ENCODE peak calls at places on chromosomes 7 and 10, in nine cellular contexts. One of them, this sample, is unnamed.

GRCh38 chr7:84085147-84085546 is 109.4 kb downstream of the SEMA3A start:
- DNase-seq in fibroblast of the aortic adventitia: peak
- DNase-seq in AG09319: no peak
- DNase-seq in esophagus squamous epithelium: no peak
- DNase-seq in HFFc6: peak
- DNase-seq in right lobe of liver: no peak
- DNase-seq in foreskin fibroblast: peak
- DNase-seq in mucosa of descending colon: no peak
- DNase-seq in A549: no peak
- DNase-seq in this sample: no peak

GRCh38 chr10:48501806-48502771 is 102.8 kb downstream of the ARHGAP22 start:
- DNase-seq in HFFc6: no peak
- DNase-seq in right lobe of liver: no peak
- DNase-seq in mucosa of descending colon: no peak
- DNase-seq in foreskin fibroblast: no peak
- DNase-seq in AG09319: no peak
- DNase-seq in esophagus squamous epithelium: no peak
- DNase-seq in A549: no peak
- DNase-seq in fibroblast of the aortic adventitia: peak
- DNase-seq in this sample: no peak

GRCh38 chr10:100872034-100872791 is 40.5 kb upstream of the SLF2 start:
- DNase-seq in esophagus squamous epithelium: no peak
- DNase-seq in AG09319: no peak
- DNase-seq in HFFc6: peak
- DNase-seq in mucosa of descending colon: peak
- DNase-seq in A549: peak
- DNase-seq in fibroblast of the aortic adventitia: peak
- DNase-seq in foreskin fibroblast: no peak
- DNase-seq in right lobe of liver: no peak
- DNase-seq in this sample: no peak

GRCh38 chr10:126066491-126066890 is 170.1 kb downstream of the FANK1 start:
- DNase-seq in foreskin fibroblast: no peak
- DNase-seq in right lobe of liver: no peak
- DNase-seq in A549: no peak
- DNase-seq in AG09319: no peak
- DNase-seq in HFFc6: no peak
- DNase-seq in esophagus squamous epithelium: no peak
- DNase-seq in mucosa of descending colon: no peak
- DNase-seq in fibroblast of the aortic adventitia: no peak
- DNase-seq in this sample: no peak

GRCh38 chr7:110382736-110383135 is 708.2 kb upstream of the LRRN3 start:
- DNase-seq in fibroblast of the aortic adventitia: no peak
- DNase-seq in right lobe of liver: no peak
- DNase-seq in esophagus squamous epithelium: no peak
- DNase-seq in A549: no peak
- DNase-seq in foreskin fibroblast: no peak
- DNase-seq in HFFc6: no peak
- DNase-seq in AG09319: no peak
- DNase-seq in mucosa of descending colon: no peak
- DNase-seq in this sample: no peak

GRCh38 chr10:352476-353235 is 217.4 kb downstream of the ZMYND11 start:
- DNase-seq in esophagus squamous epithelium: no peak
- DNase-seq in AG09319: no peak
- DNase-seq in A549: no peak
- DNase-seq in mucosa of descending colon: no peak
- DNase-seq in foreskin fibroblast: no peak
- DNase-seq in fibroblast of the aortic adventitia: no peak
- DNase-seq in HFFc6: no peak
- DNase-seq in right lobe of liver: no peak
- DNase-seq in this sample: no peak

GRCh38 chr10:88115968-88116367 is 252.5 kb downstream of the PTEN start:
- DNase-seq in right lobe of liver: no peak
- DNase-seq in A549: no peak
- DNase-seq in mucosa of descending colon: no peak
- DNase-seq in foreskin fibroblast: peak
- DNase-seq in esophagus squamous epithelium: no peak
- DNase-seq in AG09319: peak
- DNase-seq in fibroblast of the aortic adventitia: peak
- DNase-seq in HFFc6: peak
- DNase-seq in this sample: no peak

GRCh38 chr10:76071638-76072317 is 640.4 kb downstream of the LRMDA start:
- DNase-seq in right lobe of liver: no peak
- DNase-seq in fibroblast of the aortic adventitia: peak
- DNase-seq in AG09319: peak
- DNase-seq in A549: no peak
- DNase-seq in esophagus squamous epithelium: no peak
- DNase-seq in HFFc6: no peak
- DNase-seq in foreskin fibroblast: no peak
- DNase-seq in mucosa of descending colon: no peak
- DNase-seq in this sample: no peak

GRCh38 chr10:128268015-128268722 is 141.9 kb upstream of the MKI67 start:
- DNase-seq in esophagus squamous epithelium: no peak
- DNase-seq in HFFc6: no peak
- DNase-seq in fibroblast of the aortic adventitia: no peak
- DNase-seq in foreskin fibroblast: no peak
- DNase-seq in AG09319: no peak
- DNase-seq in right lobe of liver: no peak
- DNase-seq in A549: peak
- DNase-seq in mucosa of descending colon: no peak
- DNase-seq in this sample: no peak

GRCh38 chr7:77439572-77439971 is 23.4 kb upstream of the GSAP start:
- DNase-seq in esophagus squamous epithelium: no peak
- DNase-seq in foreskin fibroblast: no peak
- DNase-seq in A549: peak
- DNase-seq in AG09319: no peak
- DNase-seq in right lobe of liver: no peak
- DNase-seq in HFFc6: no peak
- DNase-seq in mucosa of descending colon: peak
- DNase-seq in fibroblast of the aortic adventitia: peak
- DNase-seq in this sample: no peak

GRCh38 chr10:49189422-49189821 is 1.2 kb upstream of the TMEM273 start:
- DNase-seq in mucosa of descending colon: no peak
- DNase-seq in right lobe of liver: no peak
- DNase-seq in esophagus squamous epithelium: no peak
- DNase-seq in HFFc6: no peak
- DNase-seq in A549: no peak
- DNase-seq in AG09319: no peak
- DNase-seq in foreskin fibroblast: no peak
- DNase-seq in fibroblast of the aortic adventitia: no peak
- DNase-seq in this sample: no peak

GRCh38 chr7:80611779-80612178 is 26.7 kb upstream of the CD36 start:
- DNase-seq in HFFc6: peak
- DNase-seq in A549: peak
- DNase-seq in mucosa of descending colon: peak
- DNase-seq in fibroblast of the aortic adventitia: peak
- DNase-seq in right lobe of liver: peak
- DNase-seq in AG09319: no peak
- DNase-seq in foreskin fibroblast: peak
- DNase-seq in esophagus squamous epithelium: no peak
- DNase-seq in this sample: no peak

GRCh38 chr7:76230214-76230613 is 28.5 kb downstream of the SRRM3 start:
- DNase-seq in right lobe of liver: no peak
- DNase-seq in esophagus squamous epithelium: no peak
- DNase-seq in foreskin fibroblast: no peak
- DNase-seq in mucosa of descending colon: no peak
- DNase-seq in A549: no peak
- DNase-seq in HFFc6: no peak
- DNase-seq in AG09319: no peak
- DNase-seq in fibroblast of the aortic adventitia: no peak
- DNase-seq in this sample: no peak

GRCh38 chr7:50653116-50653854 is 88.1 kb upstream of the DDC start:
- DNase-seq in right lobe of liver: no peak
- DNase-seq in mucosa of descending colon: no peak
- DNase-seq in fibroblast of the aortic adventitia: peak
- DNase-seq in AG09319: no peak
- DNase-seq in esophagus squamous epithelium: no peak
- DNase-seq in foreskin fibroblast: peak
- DNase-seq in HFFc6: no peak
- DNase-seq in A549: no peak
- DNase-seq in this sample: no peak

GRCh38 chr10:46020871-46021553 is 9.4 kb downstream of the NCOA4 start:
- DNase-seq in right lobe of liver: no peak
- DNase-seq in A549: no peak
- DNase-seq in fibroblast of the aortic adventitia: peak
- DNase-seq in mucosa of descending colon: no peak
- DNase-seq in foreskin fibroblast: peak
- DNase-seq in esophagus squamous epithelium: no peak
- DNase-seq in AG09319: no peak
- DNase-seq in HFFc6: peak
- DNase-seq in this sample: no peak

GRCh38 chr10:124073642-124074377 is 19.6 kb downstream of the CHST15 start:
- DNase-seq in foreskin fibroblast: no peak
- DNase-seq in HFFc6: no peak
- DNase-seq in A549: no peak
- DNase-seq in mucosa of descending colon: no peak
- DNase-seq in esophagus squamous epithelium: no peak
- DNase-seq in fibroblast of the aortic adventitia: no peak
- DNase-seq in AG09319: no peak
- DNase-seq in right lobe of liver: no peak
- DNase-seq in this sample: no peak

DNA sequence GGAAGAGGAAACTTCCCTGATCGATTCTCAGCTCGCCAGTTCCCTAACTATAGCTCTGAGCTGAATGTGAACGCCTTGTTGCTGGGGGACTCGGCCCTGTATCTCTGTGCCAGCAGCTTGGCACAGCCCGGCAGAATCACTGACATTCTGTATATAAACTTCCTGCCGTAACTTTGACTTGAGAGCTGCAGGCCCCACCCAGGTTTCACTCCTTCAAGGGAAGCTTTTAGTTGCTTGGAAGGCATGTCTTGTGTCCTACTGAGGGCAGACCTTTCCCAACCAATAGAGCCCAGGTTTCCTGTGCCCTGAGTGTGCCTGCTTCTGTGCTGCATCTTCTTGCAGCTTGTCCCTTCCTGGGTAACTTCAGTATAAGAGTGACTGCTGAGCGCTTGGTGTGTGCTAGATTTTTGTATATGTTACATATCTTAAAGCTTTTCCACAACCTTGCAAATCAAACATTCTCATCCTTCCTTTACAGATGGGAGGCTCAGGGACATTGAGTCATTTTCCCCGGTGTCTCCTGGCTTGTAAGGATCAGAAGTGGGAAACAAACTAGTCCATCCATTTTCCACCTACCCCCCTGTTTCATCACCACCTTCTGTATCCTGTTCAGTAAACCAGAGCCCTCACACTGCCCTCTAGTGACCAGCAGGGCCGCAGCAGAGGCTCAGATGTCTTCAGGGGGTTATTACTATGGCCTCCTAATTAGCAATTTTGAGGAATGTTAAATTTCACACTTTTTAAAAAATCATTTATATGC is 225.2 kb upstream of the PRSS58 start:
- DNase-seq in mucosa of descending colon: peak
- DNase-seq in HFFc6: peak
- DNase-seq in foreskin fibroblast: peak
- DNase-seq in fibroblast of the aortic adventitia: peak
- DNase-seq in esophagus squamous epithelium: no peak
- DNase-seq in right lobe of liver: no peak
- DNase-seq in A549: peak
- DNase-seq in AG09319: no peak
- DNase-seq in this sample: no peak
- TF ChIP-seq CTCF in mucosa of descending colon: peak
- TF ChIP-seq CTCF in HFFc6: peak
- TF ChIP-seq CTCF in foreskin fibroblast: peak
- TF ChIP-seq CTCF in fibroblast of the aortic adventitia: peak
- TF ChIP-seq CTCF in esophagus squamous epithelium: peak
- TF ChIP-seq CTCF in right lobe of liver: peak
- TF ChIP-seq CTCF in A549: peak
- TF ChIP-seq CTCF in AG09319: peak
- TF ChIP-seq CTCF in this sample: peak

DNA sequence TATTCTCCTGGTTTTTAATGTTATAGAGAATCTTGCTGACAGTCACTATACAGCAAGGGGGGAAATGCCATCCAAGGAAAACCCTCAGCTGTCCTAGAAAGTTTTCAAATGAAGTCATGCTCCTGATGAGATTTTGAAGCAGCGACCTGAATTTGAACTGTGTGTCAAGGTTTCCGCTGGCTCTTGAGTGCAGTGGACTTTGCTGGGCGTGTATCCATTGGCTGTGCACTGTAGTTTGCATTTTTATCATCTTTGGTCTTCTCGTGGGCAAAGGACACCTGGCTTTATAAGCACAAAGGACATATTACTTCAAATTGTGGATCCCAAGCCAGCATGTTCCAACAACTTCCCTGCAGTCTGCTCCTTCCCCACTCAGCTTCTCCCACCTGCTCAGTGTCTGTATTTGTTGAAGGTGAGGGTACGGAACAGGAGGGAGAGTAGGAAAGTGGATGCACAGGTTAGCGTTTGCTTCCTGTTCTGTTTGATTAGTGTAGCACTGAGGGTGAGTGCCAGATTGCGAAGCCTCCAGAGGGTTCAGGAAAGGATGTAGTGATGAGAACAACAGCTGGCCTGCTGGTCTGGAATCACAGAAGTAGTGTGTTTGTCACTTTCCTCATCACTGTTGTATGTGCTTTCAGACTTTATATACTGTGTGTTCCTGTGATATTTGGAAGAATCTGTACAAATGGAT is 204.7 kb downstream of the BMPER start:
- DNase-seq in right lobe of liver: peak
- DNase-seq in A549: no peak
- DNase-seq in mucosa of descending colon: no peak
- DNase-seq in AG09319: no peak
- DNase-seq in fibroblast of the aortic adventitia: no peak
- DNase-seq in esophagus squamous epithelium: no peak
- DNase-seq in HFFc6: no peak
- DNase-seq in foreskin fibroblast: no peak
- DNase-seq in this sample: no peak
- TF ChIP-seq CTCF in right lobe of liver: no peak
- TF ChIP-seq CTCF in A549: no peak
- TF ChIP-seq CTCF in mucosa of descending colon: no peak
- TF ChIP-seq CTCF in AG09319: no peak
- TF ChIP-seq CTCF in fibroblast of the aortic adventitia: no peak
- TF ChIP-seq CTCF in esophagus squamous epithelium: no peak
- TF ChIP-seq CTCF in HFFc6: no peak
- TF ChIP-seq CTCF in foreskin fibroblast: no peak
- TF ChIP-seq CTCF in this sample: no peak

GRCh38 chr7:131130324-131130723 is 197.4 kb upstream of the MKLN1 start:
- DNase-seq in mucosa of descending colon: no peak
- DNase-seq in right lobe of liver: no peak
- DNase-seq in A549: no peak
- DNase-seq in esophagus squamous epithelium: no peak
- DNase-seq in foreskin fibroblast: no peak
- DNase-seq in fibroblast of the aortic adventitia: no peak
- DNase-seq in AG09319: no peak
- DNase-seq in HFFc6: no peak
- DNase-seq in this sample: no peak
- TF ChIP-seq CTCF in mucosa of descending colon: no peak
- TF ChIP-seq CTCF in right lobe of liver: no peak
- TF ChIP-seq CTCF in A549: no peak
- TF ChIP-seq CTCF in esophagus squamous epithelium: no peak
- TF ChIP-seq CTCF in foreskin fibroblast: no peak
- TF ChIP-seq CTCF in fibroblast of the aortic adventitia: no peak
- TF ChIP-seq CTCF in AG09319: no peak
- TF ChIP-seq CTCF in HFFc6: no peak
- TF ChIP-seq CTCF in this sample: no peak

DNA sequence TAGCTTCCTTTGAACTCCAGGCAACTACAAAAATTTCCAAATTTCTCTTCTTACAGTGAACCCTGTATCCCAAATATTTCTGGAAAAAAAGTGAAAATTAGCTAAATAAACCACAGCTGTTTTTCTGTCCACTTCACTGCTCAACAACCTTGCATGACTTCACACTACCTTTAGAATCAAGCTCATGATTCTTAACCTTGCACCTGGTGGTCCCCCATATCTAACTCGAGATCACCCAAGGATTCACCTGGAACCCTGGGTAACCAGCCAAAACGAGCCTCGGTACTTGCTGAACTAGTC is 47.5 kb downstream of the PDLIM1 start:
- DNase-seq in mucosa of descending colon: no peak
- DNase-seq in foreskin fibroblast: no peak
- DNase-seq in esophagus squamous epithelium: no peak
- DNase-seq in fibroblast of the aortic adventitia: no peak
- DNase-seq in AG09319: no peak
- DNase-seq in HFFc6: no peak
- DNase-seq in right lobe of liver: no peak
- DNase-seq in A549: no peak
- DNase-seq in this sample: no peak
- TF ChIP-seq CTCF in mucosa of descending colon: no peak
- TF ChIP-seq CTCF in foreskin fibroblast: no peak
- TF ChIP-seq CTCF in esophagus squamous epithelium: no peak
- TF ChIP-seq CTCF in fibroblast of the aortic adventitia: no peak
- TF ChIP-seq CTCF in AG09319: no peak
- TF ChIP-seq CTCF in HFFc6: peak
- TF ChIP-seq CTCF in right lobe of liver: no peak
- TF ChIP-seq CTCF in A549: no peak
- TF ChIP-seq CTCF in this sample: peak